ENCODE peak calls at places on chromosomes 3 and 15, in eight cellular contexts. One of them, this sample, is unnamed.

GRCh38 chr15:92385096-92385495 is 8.6 kb upstream of the ST8SIA2 start:
- DNase-seq in AG08396: no peak
- DNase-seq in HFF-Myc: no peak
- DNase-seq in activated naive CD8-positive, alpha-beta T cell treated with anti-CD3 and anti-CD28 coated beads, Interleukin-2, amount 50 U/mL, for 24 hours: no peak
- DNase-seq in NCI-H2171: no peak
- DNase-seq in GM04504: peak
- DNase-seq in GM13976: no peak
- DNase-seq in ELR: no peak
- DNase-seq in this sample: no peak

GRCh38 chr15:41546846-41547786 is 3.1 kb upstream of the RPAP1 start:
- DNase-seq in AG08396: peak
- DNase-seq in HFF-Myc: no peak
- DNase-seq in activated naive CD8-positive, alpha-beta T cell treated with anti-CD3 and anti-CD28 coated beads, Interleukin-2, amount 50 U/mL, for 24 hours: no peak
- DNase-seq in NCI-H2171: no peak
- DNase-seq in GM04504: peak
- DNase-seq in GM13976: no peak
- DNase-seq in ELR: peak
- DNase-seq in this sample: peak

GRCh38 chr15:64883997-64884511 is 27.6 kb upstream of the ANKDD1A start:
- DNase-seq in AG08396: peak
- DNase-seq in HFF-Myc: no peak
- DNase-seq in activated naive CD8-positive, alpha-beta T cell treated with anti-CD3 and anti-CD28 coated beads, Interleukin-2, amount 50 U/mL, for 24 hours: peak
- DNase-seq in NCI-H2171: peak
- DNase-seq in GM04504: peak
- DNase-seq in GM13976: peak
- DNase-seq in ELR: peak
- DNase-seq in this sample: peak

GRCh38 chr3:43076857-43077256 is 29.0 kb downstream of the POMGNT2 start:
- DNase-seq in AG08396: no peak
- DNase-seq in HFF-Myc: no peak
- DNase-seq in activated naive CD8-positive, alpha-beta T cell treated with anti-CD3 and anti-CD28 coated beads, Interleukin-2, amount 50 U/mL, for 24 hours: no peak
- DNase-seq in NCI-H2171: no peak
- DNase-seq in GM04504: no peak
- DNase-seq in GM13976: no peak
- DNase-seq in ELR: no peak
- DNase-seq in this sample: no peak

GRCh38 chr3:125045965-125046364 is 9.8 kb downstream of the HEG1 start:
- DNase-seq in AG08396: peak
- DNase-seq in HFF-Myc: no peak
- DNase-seq in activated naive CD8-positive, alpha-beta T cell treated with anti-CD3 and anti-CD28 coated beads, Interleukin-2, amount 50 U/mL, for 24 hours: no peak
- DNase-seq in NCI-H2171: no peak
- DNase-seq in GM04504: no peak
- DNase-seq in GM13976: no peak
- DNase-seq in ELR: peak
- DNase-seq in this sample: peak

GRCh38 chr15:97189152-97189551 is 771.4 kb upstream of the ARRDC4 start:
- DNase-seq in AG08396: no peak
- DNase-seq in HFF-Myc: no peak
- DNase-seq in activated naive CD8-positive, alpha-beta T cell treated with anti-CD3 and anti-CD28 coated beads, Interleukin-2, amount 50 U/mL, for 24 hours: no peak
- DNase-seq in NCI-H2171: no peak
- DNase-seq in GM04504: no peak
- DNase-seq in GM13976: no peak
- DNase-seq in ELR: peak
- DNase-seq in this sample: no peak

GRCh38 chr15:55403531-55403930 is 4.6 kb downstream of the CCPG1 start:
- DNase-seq in AG08396: peak
- DNase-seq in HFF-Myc: no peak
- DNase-seq in activated naive CD8-positive, alpha-beta T cell treated with anti-CD3 and anti-CD28 coated beads, Interleukin-2, amount 50 U/mL, for 24 hours: no peak
- DNase-seq in NCI-H2171: no peak
- DNase-seq in GM04504: no peak
- DNase-seq in GM13976: peak
- DNase-seq in ELR: peak
- DNase-seq in this sample: no peak

GRCh38 chr15:56205061-56205876 is 38.4 kb downstream of the RFX7 start:
- DNase-seq in AG08396: no peak
- DNase-seq in HFF-Myc: peak
- DNase-seq in activated naive CD8-positive, alpha-beta T cell treated with anti-CD3 and anti-CD28 coated beads, Interleukin-2, amount 50 U/mL, for 24 hours: no peak
- DNase-seq in NCI-H2171: no peak
- DNase-seq in GM04504: peak
- DNase-seq in GM13976: no peak
- DNase-seq in ELR: no peak
- DNase-seq in this sample: no peak

GRCh38 chr3:18809640-18810305 is 338.5 kb upstream of the KCNH8 start:
- DNase-seq in AG08396: no peak
- DNase-seq in HFF-Myc: no peak
- DNase-seq in activated naive CD8-positive, alpha-beta T cell treated with anti-CD3 and anti-CD28 coated beads, Interleukin-2, amount 50 U/mL, for 24 hours: no peak
- DNase-seq in NCI-H2171: no peak
- DNase-seq in GM04504: no peak
- DNase-seq in GM13976: no peak
- DNase-seq in ELR: no peak
- DNase-seq in this sample: no peak

GRCh38 chr3:181729071-181729915 is 17.6 kb downstream of the SOX2 start:
- DNase-seq in AG08396: no peak
- DNase-seq in HFF-Myc: no peak
- DNase-seq in activated naive CD8-positive, alpha-beta T cell treated with anti-CD3 and anti-CD28 coated beads, Interleukin-2, amount 50 U/mL, for 24 hours: no peak
- DNase-seq in NCI-H2171: no peak
- DNase-seq in GM04504: no peak
- DNase-seq in GM13976: no peak
- DNase-seq in ELR: no peak
- DNase-seq in this sample: no peak

GRCh38 chr15:37090543-37091175 is 9.7 kb downstream of the MEIS2 start:
- DNase-seq in AG08396: no peak
- DNase-seq in HFF-Myc: no peak
- DNase-seq in activated naive CD8-positive, alpha-beta T cell treated with anti-CD3 and anti-CD28 coated beads, Interleukin-2, amount 50 U/mL, for 24 hours: no peak
- DNase-seq in NCI-H2171: no peak
- DNase-seq in GM04504: no peak
- DNase-seq in GM13976: no peak
- DNase-seq in ELR: no peak
- DNase-seq in this sample: no peak

GRCh38 chr15:73979636-73980035 is 12.5 kb downstream of the STOML1 start:
- DNase-seq in AG08396: no peak
- DNase-seq in HFF-Myc: no peak
- DNase-seq in activated naive CD8-positive, alpha-beta T cell treated with anti-CD3 and anti-CD28 coated beads, Interleukin-2, amount 50 U/mL, for 24 hours: no peak
- DNase-seq in NCI-H2171: no peak
- DNase-seq in GM04504: no peak
- DNase-seq in GM13976: no peak
- DNase-seq in ELR: no peak
- DNase-seq in this sample: no peak

GRCh38 chr3:83895892-83896291 is 1062.9 kb upstream of the CADM2 start:
- DNase-seq in AG08396: no peak
- DNase-seq in HFF-Myc: no peak
- DNase-seq in activated naive CD8-positive, alpha-beta T cell treated with anti-CD3 and anti-CD28 coated beads, Interleukin-2, amount 50 U/mL, for 24 hours: no peak
- DNase-seq in NCI-H2171: no peak
- DNase-seq in GM04504: no peak
- DNase-seq in GM13976: no peak
- DNase-seq in ELR: no peak
- DNase-seq in this sample: no peak

GRCh38 chr3:122908251-122908650 is 113.4 kb downstream of the SLC49A4 start:
- DNase-seq in AG08396: no peak
- DNase-seq in HFF-Myc: no peak
- DNase-seq in activated naive CD8-positive, alpha-beta T cell treated with anti-CD3 and anti-CD28 coated beads, Interleukin-2, amount 50 U/mL, for 24 hours: no peak
- DNase-seq in NCI-H2171: no peak
- DNase-seq in GM04504: no peak
- DNase-seq in GM13976: no peak
- DNase-seq in ELR: no peak
- DNase-seq in this sample: no peak

GRCh38 chr15:39578851-39579486 is 1.9 kb upstream of the THBS1 start:
- DNase-seq in AG08396: peak
- DNase-seq in HFF-Myc: no peak
- DNase-seq in activated naive CD8-positive, alpha-beta T cell treated with anti-CD3 and anti-CD28 coated beads, Interleukin-2, amount 50 U/mL, for 24 hours: no peak
- DNase-seq in NCI-H2171: no peak
- DNase-seq in GM04504: no peak
- DNase-seq in GM13976: no peak
- DNase-seq in ELR: peak
- DNase-seq in this sample: no peak

GRCh38 chr15:94722025-94722636 is 490.8 kb downstream of the MCTP2 start:
- DNase-seq in AG08396: no peak
- DNase-seq in HFF-Myc: no peak
- DNase-seq in activated naive CD8-positive, alpha-beta T cell treated with anti-CD3 and anti-CD28 coated beads, Interleukin-2, amount 50 U/mL, for 24 hours: no peak
- DNase-seq in NCI-H2171: no peak
- DNase-seq in GM04504: no peak
- DNase-seq in GM13976: no peak
- DNase-seq in ELR: no peak
- DNase-seq in this sample: no peak

GRCh38 chr3:125079675-125080045 is 23.9 kb upstream of the HEG1 start:
- DNase-seq in AG08396: no peak
- DNase-seq in HFF-Myc: no peak
- DNase-seq in activated naive CD8-positive, alpha-beta T cell treated with anti-CD3 and anti-CD28 coated beads, Interleukin-2, amount 50 U/mL, for 24 hours: no peak
- DNase-seq in NCI-H2171: no peak
- DNase-seq in GM04504: no peak
- DNase-seq in GM13976: no peak
- DNase-seq in ELR: peak
- DNase-seq in this sample: no peak

GRCh38 chr3:33645060-33645841 is 72.8 kb downstream of the CLASP2 start:
- DNase-seq in AG08396: no peak
- DNase-seq in HFF-Myc: no peak
- DNase-seq in activated naive CD8-positive, alpha-beta T cell treated with anti-CD3 and anti-CD28 coated beads, Interleukin-2, amount 50 U/mL, for 24 hours: peak
- DNase-seq in NCI-H2171: no peak
- DNase-seq in GM04504: no peak
- DNase-seq in GM13976: no peak
- DNase-seq in ELR: no peak
- DNase-seq in this sample: no peak

GRCh38 chr3:178982138-178982537 is 89.5 kb downstream of the ZMAT3 start:
- DNase-seq in AG08396: peak
- DNase-seq in HFF-Myc: no peak
- DNase-seq in activated naive CD8-positive, alpha-beta T cell treated with anti-CD3 and anti-CD28 coated beads, Interleukin-2, amount 50 U/mL, for 24 hours: no peak
- DNase-seq in NCI-H2171: no peak
- DNase-seq in GM04504: no peak
- DNase-seq in GM13976: peak
- DNase-seq in ELR: peak
- DNase-seq in this sample: no peak

GRCh38 chr3:127422663-127423375 is 135.0 kb upstream of the PRR20G start:
- DNase-seq in AG08396: no peak
- DNase-seq in HFF-Myc: no peak
- DNase-seq in activated naive CD8-positive, alpha-beta T cell treated with anti-CD3 and anti-CD28 coated beads, Interleukin-2, amount 50 U/mL, for 24 hours: no peak
- DNase-seq in NCI-H2171: no peak
- DNase-seq in GM04504: no peak
- DNase-seq in GM13976: peak
- DNase-seq in ELR: no peak
- DNase-seq in this sample: no peak

GRCh38 chr3:178500631-178501030 is 35.6 kb upstream of the KCNMB2 start:
- DNase-seq in AG08396: no peak
- DNase-seq in HFF-Myc: no peak
- DNase-seq in activated naive CD8-positive, alpha-beta T cell treated with anti-CD3 and anti-CD28 coated beads, Interleukin-2, amount 50 U/mL, for 24 hours: no peak
- DNase-seq in NCI-H2171: no peak
- DNase-seq in GM04504: peak
- DNase-seq in GM13976: no peak
- DNase-seq in ELR: no peak
- DNase-seq in this sample: no peak

GRCh38 chr3:167493240-167493639 is 19.4 kb upstream of the SERPINI2 start:
- DNase-seq in AG08396: no peak
- DNase-seq in HFF-Myc: no peak
- DNase-seq in activated naive CD8-positive, alpha-beta T cell treated with anti-CD3 and anti-CD28 coated beads, Interleukin-2, amount 50 U/mL, for 24 hours: no peak
- DNase-seq in NCI-H2171: no peak
- DNase-seq in GM04504: no peak
- DNase-seq in GM13976: no peak
- DNase-seq in ELR: peak
- DNase-seq in this sample: no peak

GRCh38 chr3:189393598-189393997 is 221.8 kb downstream of the TPRG1 start:
- DNase-seq in AG08396: no peak
- DNase-seq in HFF-Myc: no peak
- DNase-seq in activated naive CD8-positive, alpha-beta T cell treated with anti-CD3 and anti-CD28 coated beads, Interleukin-2, amount 50 U/mL, for 24 hours: no peak
- DNase-seq in NCI-H2171: no peak
- DNase-seq in GM04504: no peak
- DNase-seq in GM13976: no peak
- DNase-seq in ELR: peak
- DNase-seq in this sample: no peak

GRCh38 chr15:39969871-39970270 is 36.0 kb downstream of the EIF2AK4 start:
- DNase-seq in AG08396: no peak
- DNase-seq in HFF-Myc: no peak
- DNase-seq in activated naive CD8-positive, alpha-beta T cell treated with anti-CD3 and anti-CD28 coated beads, Interleukin-2, amount 50 U/mL, for 24 hours: peak
- DNase-seq in NCI-H2171: no peak
- DNase-seq in GM04504: peak
- DNase-seq in GM13976: no peak
- DNase-seq in ELR: peak
- DNase-seq in this sample: no peak

GRCh38 chr3:52028572-52028971 is 27.8 kb downstream of the DUSP7 start:
- DNase-seq in AG08396: peak
- DNase-seq in HFF-Myc: no peak
- DNase-seq in activated naive CD8-positive, alpha-beta T cell treated with anti-CD3 and anti-CD28 coated beads, Interleukin-2, amount 50 U/mL, for 24 hours: no peak
- DNase-seq in NCI-H2171: no peak
- DNase-seq in GM04504: no peak
- DNase-seq in GM13976: no peak
- DNase-seq in ELR: peak
- DNase-seq in this sample: no peak

GRCh38 chr3:131114201-131114600 is 87.5 kb downstream of the NEK11 start:
- DNase-seq in AG08396: no peak
- DNase-seq in HFF-Myc: no peak
- DNase-seq in activated naive CD8-positive, alpha-beta T cell treated with anti-CD3 and anti-CD28 coated beads, Interleukin-2, amount 50 U/mL, for 24 hours: no peak
- DNase-seq in NCI-H2171: no peak
- DNase-seq in GM04504: no peak
- DNase-seq in GM13976: no peak
- DNase-seq in ELR: no peak
- DNase-seq in this sample: no peak

GRCh38 chr15:28876131-28876844 is 9.5 kb upstream of the APBA2 start:
- DNase-seq in AG08396: no peak
- DNase-seq in HFF-Myc: no peak
- DNase-seq in activated naive CD8-positive, alpha-beta T cell treated with anti-CD3 and anti-CD28 coated beads, Interleukin-2, amount 50 U/mL, for 24 hours: no peak
- DNase-seq in NCI-H2171: no peak
- DNase-seq in GM04504: no peak
- DNase-seq in GM13976: no peak
- DNase-seq in ELR: no peak
- DNase-seq in this sample: no peak

GRCh38 chr3:165491487-165491886 is 295.3 kb upstream of the SLITRK3 start:
- DNase-seq in AG08396: peak
- DNase-seq in HFF-Myc: no peak
- DNase-seq in activated naive CD8-positive, alpha-beta T cell treated with anti-CD3 and anti-CD28 coated beads, Interleukin-2, amount 50 U/mL, for 24 hours: no peak
- DNase-seq in NCI-H2171: no peak
- DNase-seq in GM04504: no peak
- DNase-seq in GM13976: no peak
- DNase-seq in ELR: peak
- DNase-seq in this sample: no peak

GRCh38 chr15:83380682-83381081 is 66.5 kb upstream of the SH3GL3 start:
- DNase-seq in AG08396: peak
- DNase-seq in HFF-Myc: no peak
- DNase-seq in activated naive CD8-positive, alpha-beta T cell treated with anti-CD3 and anti-CD28 coated beads, Interleukin-2, amount 50 U/mL, for 24 hours: peak
- DNase-seq in NCI-H2171: no peak
- DNase-seq in GM04504: no peak
- DNase-seq in GM13976: peak
- DNase-seq in ELR: peak
- DNase-seq in this sample: no peak

GRCh38 chr15:31488437-31489204 is 162.0 kb downstream of the KLF13 start:
- DNase-seq in AG08396: peak
- DNase-seq in HFF-Myc: peak
- DNase-seq in activated naive CD8-positive, alpha-beta T cell treated with anti-CD3 and anti-CD28 coated beads, Interleukin-2, amount 50 U/mL, for 24 hours: no peak
- DNase-seq in NCI-H2171: peak
- DNase-seq in GM04504: peak
- DNase-seq in GM13976: peak
- DNase-seq in ELR: peak
- DNase-seq in this sample: no peak

GRCh38 chr3:154718058-154718457 is 288.1 kb upstream of the GPR149 start:
- DNase-seq in AG08396: no peak
- DNase-seq in HFF-Myc: no peak
- DNase-seq in activated naive CD8-positive, alpha-beta T cell treated with anti-CD3 and anti-CD28 coated beads, Interleukin-2, amount 50 U/mL, for 24 hours: no peak
- DNase-seq in NCI-H2171: no peak
- DNase-seq in GM04504: no peak
- DNase-seq in GM13976: no peak
- DNase-seq in ELR: no peak
- DNase-seq in this sample: no peak

GRCh38 chr3:47932431-47932830 is 83.8 kb downstream of the MAP4 start:
- DNase-seq in AG08396: no peak
- DNase-seq in HFF-Myc: no peak
- DNase-seq in activated naive CD8-positive, alpha-beta T cell treated with anti-CD3 and anti-CD28 coated beads, Interleukin-2, amount 50 U/mL, for 24 hours: no peak
- DNase-seq in NCI-H2171: no peak
- DNase-seq in GM04504: no peak
- DNase-seq in GM13976: no peak
- DNase-seq in ELR: peak
- DNase-seq in this sample: no peak

GRCh38 chr3:175224051-175224450 is 364.9 kb downstream of the NAALADL2 start:
- DNase-seq in AG08396: no peak
- DNase-seq in HFF-Myc: no peak
- DNase-seq in activated naive CD8-positive, alpha-beta T cell treated with anti-CD3 and anti-CD28 coated beads, Interleukin-2, amount 50 U/mL, for 24 hours: no peak
- DNase-seq in NCI-H2171: no peak
- DNase-seq in GM04504: no peak
- DNase-seq in GM13976: no peak
- DNase-seq in ELR: no peak
- DNase-seq in this sample: no peak

GRCh38 chr3:172142074-172143059 is 103.0 kb downstream of the FNDC3B start:
- DNase-seq in AG08396: no peak
- DNase-seq in HFF-Myc: peak
- DNase-seq in activated naive CD8-positive, alpha-beta T cell treated with anti-CD3 and anti-CD28 coated beads, Interleukin-2, amount 50 U/mL, for 24 hours: no peak
- DNase-seq in NCI-H2171: no peak
- DNase-seq in GM04504: no peak
- DNase-seq in GM13976: peak
- DNase-seq in ELR: peak
- DNase-seq in this sample: peak

This sample was measured in BJ.